ENCODE peak calls at places on chromosomes 12 and 14, in nine cellular contexts. M is adrenal gland, E is K562, K is A549, W is HFF-Myc, R is cardiac fibroblast, H is lower lobe of right lung, Y is mucosa of descending colon, U is IMR-90. C is an unnamed sample.

GRCh38 chr12:26798013-26798412 is 35.0 kb downstream of the ITPR2 start:
- DNase-seq in M (no peak), E (no peak), K (no peak), W (peak), R (peak), H (no peak), Y (no peak), U (peak), C (no peak)

GRCh38 chr14:74886001-74886400 is 4.3 kb downstream of the DLST start:
- DNase-seq in M (no peak), E (no peak), K (no peak), W (peak), R (peak), H (no peak), Y (no peak), U (peak), C (peak)

GRCh38 chr12:30867415-30867814 is 59.1 kb upstream of the TSPAN11 start:
- DNase-seq in M (no peak), E (no peak), K (no peak), W (no peak), R (no peak), H (no peak), Y (no peak), U (no peak), C (no peak)

GRCh38 chr14:69610859-69611263 is 535 bp upstream of the SUSD6 start:
- DNase-seq in M (peak), E (no peak), K (no peak), W (no peak), R (peak), H (no peak), Y (no peak), U (no peak), C (peak)

GRCh38 chr12:113241191-113242017 is 20.1 kb downstream of the TPCN1 start:
- DNase-seq in M (peak), E (no peak), K (peak), W (peak), R (no peak), H (no peak), Y (peak), U (peak), C (peak)

GRCh38 chr12:4380332-4380731 is 820 bp upstream of the FGF23 start:
- DNase-seq in M (no peak), E (no peak), K (no peak), W (no peak), R (no peak), H (no peak), Y (no peak), U (no peak), C (no peak)

GRCh38 chr14:90700928-90701776 is 115.1 kb downstream of the TTC7B start:
- DNase-seq in M (no peak), E (no peak), K (no peak), W (no peak), R (no peak), H (no peak), Y (no peak), U (no peak), C (no peak)

GRCh38 chr12:59087077-59087673 is 166.9 kb upstream of the LRIG3 start:
- DNase-seq in M (no peak), E (no peak), K (no peak), W (no peak), R (peak), H (no peak), Y (no peak), U (peak), C (no peak)

GRCh38 chr12:55636853-55637252 is at the start of gene OR10P1:
- DNase-seq in M (no peak), E (no peak), K (no peak), W (no peak), R (no peak), H (no peak), Y (no peak), U (no peak), C (no peak)

GRCh38 chr14:57382283-57382682 is 8.1 kb upstream of the NAA30 start:
- DNase-seq in M (no peak), E (no peak), K (peak), W (peak), R (peak), H (no peak), Y (no peak), U (peak), C (peak)

GRCh38 chr12:30823764-30824163 is 69.0 kb upstream of the CAPRIN2 start:
- DNase-seq in M (no peak), E (no peak), K (no peak), W (no peak), R (no peak), H (no peak), Y (no peak), U (no peak), C (no peak)

GRCh38 chr14:40367717-40368116 is 935.5 kb upstream of the FBXO33 start:
- DNase-seq in M (no peak), E (no peak), K (no peak), W (no peak), R (no peak), H (no peak), Y (no peak), U (no peak), C (no peak)

GRCh38 chr12:65832217-65832616 is 7.9 kb downstream of the HMGA2 start:
- DNase-seq in M (no peak), E (no peak), K (no peak), W (no peak), R (peak), H (no peak), Y (no peak), U (no peak), C (no peak)

GRCh38 chr14:89420502-89420901 is 3.5 kb upstream of the FOXN3 start:
- DNase-seq in M (no peak), E (no peak), K (no peak), W (no peak), R (no peak), H (no peak), Y (no peak), U (no peak), C (no peak)

GRCh38 chr12:115661103-115661502 is 616.4 kb downstream of the MED13L start:
- DNase-seq in M (peak), E (no peak), K (no peak), W (peak), R (peak), H (no peak), Y (no peak), U (no peak), C (peak)

GRCh38 chr12:67356400-67356799 is 87.2 kb downstream of the CAND1 start:
- DNase-seq in M (no peak), E (no peak), K (no peak), W (no peak), R (peak), H (no peak), Y (no peak), U (no peak), C (no peak)

GRCh38 chr12:67362526-67362925 is 93.4 kb downstream of the CAND1 start:
- DNase-seq in M (no peak), E (peak), K (peak), W (no peak), R (no peak), H (no peak), Y (no peak), U (no peak), C (no peak)

GRCh38 chr12:67357726-67358125 is 88.6 kb downstream of the CAND1 start:
- DNase-seq in M (no peak), E (no peak), K (no peak), W (no peak), R (no peak), H (no peak), Y (no peak), U (no peak), C (no peak)

GRCh38 chr12:67355428-67356385 is 86.5 kb downstream of the CAND1 start:
- DNase-seq in M (peak), E (peak), K (peak), W (no peak), R (peak), H (no peak), Y (no peak), U (peak), C (peak)

GRCh38 chr12:67358686-67359374 is 89.7 kb downstream of the CAND1 start:
- DNase-seq in M (no peak), E (no peak), K (no peak), W (no peak), R (peak), H (no peak), Y (no peak), U (peak), C (peak)
- H3K4me3 ChIP-seq in M (no peak), E (no peak), K (no peak), W (no peak), R (no peak), H (no peak), Y (no peak), U (no peak), C (no peak)

GRCh38 chr12:84912191-84913142 is at the start of gene SLC6A15:
- DNase-seq in M (no peak), E (no peak), K (peak), W (peak), R (peak), H (peak), Y (peak), U (peak), C (peak)
- H3K4me3 ChIP-seq in M (no peak), E (no peak), K (peak), W (peak), R (peak), H (peak), Y (no peak), U (peak), C (peak)

GRCh38 chr12:46699986-46700385 is 125.8 kb downstream of the SLC38A4 start:
- DNase-seq in M (no peak), E (no peak), K (no peak), W (no peak), R (no peak), H (no peak), Y (no peak), U (no peak), C (no peak)
- H3K4me3 ChIP-seq in M (no peak), E (no peak), K (no peak), W (no peak), R (no peak), H (no peak), Y (no peak), U (no peak), C (no peak)

GRCh38 chr14:22641851-22642250 is 2.3 kb downstream of the OR6J1 start:
- DNase-seq in M (no peak), E (no peak), K (peak), W (no peak), R (no peak), H (no peak), Y (no peak), U (no peak), C (no peak)

GRCh38 chr14:22644305-22644635 is at the start of gene OR6J1:
- DNase-seq in M (no peak), E (no peak), K (no peak), W (no peak), R (no peak), H (no peak), Y (no peak), U (no peak), C (no peak)

GRCh38 chr14:22634233-22634632 is 9.9 kb downstream of the OR6J1 start:
- DNase-seq in M (no peak), E (no peak), K (no peak), W (no peak), R (no peak), H (no peak), Y (no peak), U (no peak), C (no peak)

GRCh38 chr14:22640192-22640591 is 4.0 kb downstream of the OR6J1 start:
- DNase-seq in M (no peak), E (no peak), K (no peak), W (no peak), R (no peak), H (no peak), Y (no peak), U (no peak), C (no peak)
- H3K4me3 ChIP-seq in M (no peak), E (no peak), K (no peak), W (no peak), R (no peak), H (no peak), Y (no peak), U (no peak), C (no peak)

DNA sequence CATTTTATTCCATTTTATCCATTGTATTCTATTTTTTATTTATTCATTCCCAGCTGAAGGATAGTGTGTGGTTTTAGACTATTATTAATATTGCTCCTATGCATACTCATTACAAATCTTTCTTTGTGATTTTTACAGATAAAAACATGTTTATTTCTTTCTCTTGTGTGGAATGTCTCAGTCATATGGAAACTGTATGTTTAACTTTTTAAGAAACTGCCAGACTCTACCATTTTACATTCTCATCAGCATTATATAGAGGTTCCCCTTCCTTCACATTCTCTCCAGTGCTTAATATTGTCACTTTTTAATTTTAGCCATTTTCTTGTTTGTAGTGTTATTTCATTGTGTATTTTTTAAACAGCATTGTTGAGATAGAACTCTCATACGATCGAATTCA is 26.7 kb downstream of the PALS1 start:
- DNase-seq in M (no peak), E (no peak), K (no peak), W (no peak), R (no peak), H (no peak), Y (no peak), U (no peak), C (no peak)
- H3K4me3 ChIP-seq in M (no peak), E (peak), K (no peak), W (no peak), R (no peak), H (no peak), Y (no peak), U (peak), C (no peak)

C was measured in foreskin fibroblast.